ENCODE peak calls at places on chromosome 9, in ten cellular contexts. J is ovary, M is K562, F is upper lobe of left lung, S is stomach, D is HepG2, O is sigmoid colon, G is tibial nerve, Z is suprapubic skin, N is A549. C is an unnamed sample.

GRCh38 chr9:134606951-134607733 is 34.5 kb upstream of the COL5A1 start:
- DNase-seq in F (no peak), G (no peak), J (peak), O (no peak), D (no peak), S (peak), M (peak), N (no peak), Z (peak), C (no peak)

GRCh38 chr9:95143591-95144561 is 173.6 kb downstream of the FANCC start:
- DNase-seq in G (peak), M (no peak), D (peak), F (peak), O (peak), N (no peak), Z (peak), S (peak), J (peak), C (peak)

GRCh38 chr9:89528131-89528530 is 30.2 kb upstream of the SEMA4D start:
- DNase-seq in J (no peak), O (no peak), S (peak), F (no peak), D (no peak), N (no peak), G (no peak), Z (no peak), M (no peak), C (no peak)

GRCh38 chr9:92508018-92508417 is 25.7 kb upstream of the ASPN start:
- DNase-seq in G (no peak), N (no peak), O (peak), J (peak), D (no peak), Z (no peak), F (peak), S (no peak), M (no peak), C (no peak)

GRCh38 chr9:107733530-107733907 is 243.9 kb upstream of the KLF4 start:
- DNase-seq in D (no peak), Z (peak), O (peak), M (no peak), G (peak), S (peak), N (no peak), J (peak), F (no peak), C (peak)

GRCh38 chr9:84301851-84302250 is 38.7 kb downstream of the SLC28A3 start:
- DNase-seq in D (no peak), N (no peak), S (no peak), F (no peak), J (no peak), M (no peak), O (no peak), G (no peak), Z (no peak), C (no peak)

GRCh38 chr9:125486109-125486508 is 220.9 kb downstream of the MAPKAP1 start:
- DNase-seq in M (no peak), F (no peak), N (no peak), D (peak), S (no peak), Z (no peak), O (no peak), G (no peak), J (no peak), C (no peak)

GRCh38 chr9:135290086-135290485 is 189.5 kb upstream of the PPP1R26 start:
- DNase-seq in D (no peak), O (no peak), M (no peak), F (no peak), J (no peak), G (no peak), S (peak), Z (peak), N (no peak), C (no peak)

GRCh38 chr9:134366223-134367031 is 40.2 kb downstream of the RXRA start:
- DNase-seq in N (peak), O (peak), M (no peak), G (peak), Z (peak), J (peak), F (peak), S (peak), D (no peak), C (peak)

GRCh38 chr9:94867842-94868312 is 141.4 kb downstream of the AOPEP start:
- DNase-seq in Z (no peak), J (no peak), F (no peak), S (no peak), D (no peak), O (no peak), N (peak), G (no peak), M (no peak), C (no peak)

GRCh38 chr9:91732187-91733005 is 217.6 kb downstream of the ROR2 start:
- DNase-seq in J (no peak), S (no peak), O (no peak), D (no peak), N (no peak), F (no peak), Z (peak), G (no peak), M (no peak), C (no peak)

GRCh38 chr9:75457474-75458011 is 369.2 kb downstream of the OSTF1 start:
- DNase-seq in J (no peak), M (no peak), S (no peak), N (no peak), G (no peak), F (no peak), O (no peak), Z (no peak), D (no peak), C (no peak)

GRCh38 chr9:19757745-19758144 is 31.1 kb downstream of the SLC24A2 start:
- DNase-seq in G (no peak), N (no peak), S (no peak), O (no peak), Z (no peak), J (no peak), M (no peak), D (no peak), F (no peak), C (no peak)

GRCh38 chr9:36993933-36994764 is 39.9 kb downstream of the PAX5 start:
- DNase-seq in D (no peak), O (no peak), F (peak), G (no peak), N (no peak), M (no peak), S (no peak), J (no peak), Z (no peak), C (peak)

GRCh38 chr9:5764130-5764868 is 68.6 kb downstream of the ERMP1 start:
- DNase-seq in G (no peak), S (no peak), O (no peak), F (no peak), Z (no peak), D (no peak), M (no peak), N (no peak), J (no peak), C (no peak)

GRCh38 chr9:690517-691111 is 150.9 kb upstream of the DMRT1 start:
- DNase-seq in J (no peak), Z (no peak), S (no peak), N (no peak), O (no peak), M (no peak), F (no peak), D (no peak), G (no peak), C (no peak)
- H3K4me3 ChIP-seq in J (no peak), Z (no peak), S (no peak), N (no peak), O (no peak), M (no peak), F (no peak), D (no peak), G (no peak), C (no peak)

GRCh38 chr9:124295097-124295794 is 37.5 kb downstream of the NEK6 start:
- DNase-seq in D (no peak), G (no peak), Z (no peak), J (no peak), S (no peak), F (no peak), N (no peak), M (no peak), O (peak), C (peak)
- TF ChIP-seq CTCF in D (no peak), G (no peak), Z (no peak), J (no peak), S (no peak), F (no peak), N (no peak), M (no peak), O (no peak), C (no peak)

GRCh38 chr9:136710543-136710942 is 1.8 kb upstream of the DIPK1B start:
- DNase-seq in M (no peak), G (no peak), D (no peak), F (no peak), N (no peak), S (no peak), J (no peak), Z (no peak), O (no peak), C (no peak)
- TF ChIP-seq EP300 in M (no peak), G (no peak), D (no peak), F (no peak), N (no peak), S (no peak), J (no peak), Z (no peak), O (no peak), C (no peak)

DNA sequence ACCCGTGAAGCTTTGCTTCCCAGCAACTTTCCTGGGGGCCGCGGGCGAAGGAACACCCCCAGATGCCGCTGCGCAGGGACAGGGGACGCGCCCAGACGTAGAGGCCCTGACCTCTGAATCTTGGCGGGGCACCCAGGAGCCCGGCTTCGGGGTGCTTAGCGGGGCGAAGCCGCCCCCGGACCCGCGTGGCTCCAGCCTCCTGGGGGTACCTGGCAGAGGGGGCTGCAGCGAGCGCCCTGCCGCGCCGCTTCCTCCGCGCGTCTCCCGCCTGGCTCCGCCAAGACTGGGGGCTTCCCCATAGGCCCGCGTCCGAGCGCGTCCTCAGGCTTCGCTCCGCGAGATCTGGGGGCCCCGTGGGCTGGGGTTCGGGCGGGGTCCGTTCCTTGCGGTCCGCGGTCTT is 23.0 kb upstream of the ZNF782 start:
- DNase-seq in Z (no peak), J (no peak), D (no peak), O (no peak), F (peak), M (no peak), N (no peak), G (no peak), S (no peak), C (no peak)
- H3K4me3 ChIP-seq in Z (peak), J (no peak), D (no peak), O (no peak), F (no peak), M (no peak), N (no peak), G (no peak), S (no peak), C (no peak)

DNA sequence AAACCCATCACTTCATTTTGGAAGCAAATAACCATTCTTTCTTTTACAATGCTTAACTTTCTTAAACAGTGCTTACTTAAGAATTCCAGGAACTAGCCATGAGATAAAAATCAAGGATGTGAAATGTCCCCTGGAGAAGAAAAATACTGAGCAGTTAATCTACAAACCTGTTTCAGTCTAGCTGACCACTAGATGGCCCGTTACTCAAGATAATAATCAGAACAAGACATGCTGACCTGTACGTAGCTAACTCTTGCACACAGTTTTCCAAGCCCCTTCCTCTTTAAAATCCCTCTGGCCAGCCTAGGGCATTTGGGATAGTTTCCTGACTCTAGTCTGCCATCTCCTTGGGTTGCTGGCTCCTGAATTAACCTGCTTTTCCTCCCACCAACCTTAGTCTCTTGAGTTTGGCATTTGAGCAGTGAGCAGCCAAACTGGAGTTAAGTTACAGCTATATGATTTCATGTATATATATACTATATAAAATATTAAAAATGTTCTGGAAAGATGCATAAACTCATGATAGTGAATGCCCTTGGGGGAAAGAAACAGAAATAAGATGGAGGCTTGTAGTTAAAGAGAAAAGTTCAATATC is 59.3 kb upstream of the TRAF1 start:
- DNase-seq in N (peak), M (peak), S (no peak), J (no peak), F (no peak), G (no peak), Z (no peak), D (peak), O (no peak), C (no peak)
- TF ChIP-seq CTCF in N (peak), M (peak), S (peak), J (no peak), F (peak), G (peak), Z (peak), D (peak), O (peak), C (peak)

GRCh38 chr9:109441296-109441695 is 56.8 kb downstream of the PTPN3 start:
- DNase-seq in Z (no peak), O (no peak), S (no peak), J (no peak), D (peak), N (peak), F (no peak), M (peak), G (no peak), C (no peak)

GRCh38 chr9:109442716-109443115 is 55.4 kb downstream of the PTPN3 start:
- DNase-seq in Z (no peak), N (no peak), S (no peak), G (no peak), M (no peak), D (no peak), J (no peak), F (no peak), O (no peak), C (no peak)

GRCh38 chr9:109439378-109440116 is 58.6 kb downstream of the PTPN3 start:
- DNase-seq in N (no peak), O (no peak), J (no peak), Z (no peak), G (no peak), D (no peak), M (no peak), F (no peak), S (no peak), C (no peak)

GRCh38 chr9:109440117-109440515 is 58.0 kb downstream of the PTPN3 start:
- DNase-seq in G (no peak), D (no peak), N (no peak), F (no peak), M (no peak), O (no peak), S (no peak), Z (no peak), J (no peak), C (no peak)

GRCh38 chr9:109440797-109441287 is 57.3 kb downstream of the PTPN3 start:
- DNase-seq in O (no peak), Z (no peak), D (peak), G (no peak), S (peak), F (no peak), J (peak), M (peak), N (peak), C (peak)
- TF ChIP-seq EP300 in O (no peak), Z (no peak), D (no peak), G (no peak), S (no peak), F (no peak), J (no peak), M (no peak), N (no peak), C (no peak)

GRCh38 chr9:16712800-16713199 is 157.7 kb downstream of the BNC2 start:
- DNase-seq in F (no peak), G (no peak), S (no peak), M (no peak), J (no peak), N (no peak), O (no peak), Z (no peak), D (no peak), C (no peak)

GRCh38 chr9:16705121-16705604 is 165.3 kb downstream of the BNC2 start:
- DNase-seq in Z (peak), F (no peak), N (peak), S (peak), J (peak), D (no peak), O (peak), G (peak), M (peak), C (peak)

GRCh38 chr9:16710888-16711287 is 159.6 kb downstream of the BNC2 start:
- DNase-seq in F (no peak), Z (no peak), J (no peak), D (no peak), N (no peak), M (no peak), G (no peak), S (no peak), O (no peak), C (no peak)

GRCh38 chr9:16709936-16710335 is 160.5 kb downstream of the BNC2 start:
- DNase-seq in M (no peak), F (no peak), Z (no peak), G (no peak), O (no peak), D (no peak), N (no peak), J (no peak), S (no peak), C (no peak)

DNA sequence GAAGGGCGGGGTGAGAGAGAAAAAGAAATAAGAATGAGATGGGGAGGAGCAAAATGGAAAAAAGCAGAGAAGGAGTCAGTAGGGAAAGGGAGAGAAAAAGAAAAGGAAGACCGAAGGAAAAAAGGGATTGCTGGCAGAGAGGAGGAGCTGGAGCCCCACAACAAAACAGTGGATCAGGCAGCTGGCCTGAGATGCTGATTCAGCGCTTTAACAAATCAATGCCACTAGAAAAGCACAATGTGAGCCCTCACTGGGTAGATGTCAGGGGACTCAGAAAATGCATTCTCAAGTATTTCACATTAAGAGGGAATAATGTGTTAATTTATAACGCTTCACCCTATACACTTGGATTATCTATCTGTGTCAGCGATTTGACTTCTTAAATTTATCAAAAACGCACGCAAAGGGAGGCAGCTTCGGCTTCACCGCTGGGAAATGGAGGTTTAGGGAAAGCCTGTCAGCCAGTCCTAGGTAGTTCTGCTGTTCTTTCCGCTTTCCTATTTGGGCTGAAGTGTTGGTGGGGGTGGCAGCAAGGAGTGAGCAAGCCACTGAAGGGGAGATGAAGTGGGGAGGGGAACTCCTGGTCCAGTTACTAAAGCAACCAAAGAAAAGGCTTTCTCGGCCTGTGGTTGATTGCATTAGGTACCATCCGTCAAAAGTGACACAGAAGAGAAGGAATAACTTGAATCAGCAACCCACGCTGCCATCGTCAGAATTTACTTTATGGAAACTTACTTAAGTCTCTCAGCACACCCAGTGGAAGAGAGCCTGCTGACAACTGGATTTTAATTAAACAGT is 161.6 kb downstream of the BNC2 start:
- DNase-seq in J (no peak), D (no peak), Z (no peak), O (no peak), M (no peak), N (no peak), F (no peak), S (no peak), G (no peak), C (no peak)
- H3K4me3 ChIP-seq in J (no peak), D (no peak), Z (no peak), O (no peak), M (no peak), N (no peak), F (no peak), S (no peak), G (no peak), C (no peak)

GRCh38 chr9:126676102-126676684 is 62.5 kb downstream of the LMX1B start:
- DNase-seq in F (no peak), M (no peak), G (no peak), N (no peak), Z (no peak), O (no peak), S (no peak), J (no peak), D (no peak), C (no peak)

GRCh38 chr9:126673689-126674364 is 60.1 kb downstream of the LMX1B start:
- DNase-seq in F (no peak), S (no peak), Z (no peak), N (no peak), D (peak), G (no peak), O (no peak), M (no peak), J (peak), C (no peak)

GRCh38 chr9:126676685-126677143 is 63.0 kb downstream of the LMX1B start:
- DNase-seq in Z (no peak), O (no peak), F (no peak), G (no peak), N (no peak), S (no peak), D (no peak), M (no peak), J (no peak), C (no peak)

GRCh38 chr9:126674365-126675146 is 60.8 kb downstream of the LMX1B start:
- DNase-seq in O (no peak), N (no peak), Z (no peak), J (no peak), G (no peak), S (no peak), M (no peak), F (no peak), D (no peak), C (no peak)

GRCh38 chr9:126675147-126675467 is 61.4 kb downstream of the LMX1B start:
- DNase-seq in N (no peak), S (no peak), Z (no peak), O (no peak), G (no peak), D (no peak), F (no peak), J (no peak), M (no peak), C (no peak)
- TF ChIP-seq CTCF in N (no peak), S (no peak), Z (no peak), O (no peak), G (no peak), D (no peak), F (no peak), J (no peak), M (no peak), C (no peak)

GRCh38 chr9:87551692-87552303 is 54.1 kb downstream of the DAPK1 start:
- DNase-seq in F (no peak), N (no peak), M (peak), D (no peak), G (no peak), O (no peak), Z (no peak), S (no peak), J (no peak), C (no peak)

GRCh38 chr9:87556039-87556438 is 58.4 kb downstream of the DAPK1 start:
- DNase-seq in Z (no peak), N (no peak), D (no peak), S (no peak), M (no peak), J (no peak), G (no peak), O (no peak), F (no peak), C (no peak)

GRCh38 chr9:87556821-87557220 is 59.2 kb downstream of the DAPK1 start:
- DNase-seq in G (no peak), F (no peak), J (no peak), M (no peak), O (no peak), Z (no peak), N (no peak), D (no peak), S (no peak), C (no peak)

GRCh38 chr9:87554976-87555375 is 57.3 kb downstream of the DAPK1 start:
- DNase-seq in S (no peak), Z (no peak), D (no peak), M (no peak), G (no peak), O (no peak), F (no peak), J (no peak), N (no peak), C (no peak)

GRCh38 chr9:87554177-87554940 is 56.7 kb downstream of the DAPK1 start:
- DNase-seq in M (no peak), O (no peak), D (no peak), N (no peak), Z (no peak), F (no peak), G (no peak), S (no peak), J (peak), C (no peak)
- TF ChIP-seq EP300 in M (no peak), O (no peak), D (no peak), N (no peak), Z (no peak), F (no peak), G (no peak), S (no peak), J (no peak), C (no peak)

GRCh38 chr9:104233366-104233765 is 139.3 kb downstream of the SMC2 start:
- DNase-seq in D (no peak), Z (no peak), J (no peak), S (no peak), M (no peak), N (no peak), O (no peak), G (no peak), F (no peak), C (no peak)

GRCh38 chr9:104238668-104239067 is 144.6 kb downstream of the SMC2 start:
- DNase-seq in M (no peak), G (no peak), Z (no peak), S (no peak), J (no peak), O (no peak), N (no peak), D (peak), F (no peak), C (no peak)

GRCh38 chr9:104227108-104227507 is 133.0 kb downstream of the SMC2 start:
- DNase-seq in M (no peak), Z (no peak), G (no peak), F (no peak), D (no peak), J (no peak), N (no peak), O (no peak), S (no peak), C (no peak)

GRCh38 chr9:104232781-104233341 is 138.8 kb downstream of the SMC2 start:
- DNase-seq in D (no peak), N (no peak), O (no peak), Z (no peak), J (no peak), G (no peak), S (no peak), F (no peak), M (no peak), C (no peak)
- H3K4me3 ChIP-seq in D (no peak), N (no peak), O (no peak), Z (no peak), J (no peak), G (no peak), S (no peak), F (no peak), M (no peak), C (no peak)

C was measured in transverse colon.